ENCODE peak calls at places on chromosomes 2 and 18, in five cellular contexts. D is astrocyte of the spinal cord, B is NB4, G is thoracic aorta, E is LoVo. H is an unnamed sample.
A peak's percentile ranks its signal among the peaks of the same experiment; 100 is the strongest.

GRCh38 chr18:47987456-47987735 is 56.9 kb upstream of the SMAD2 start:
- DNase-seq in D (no peak), B (no peak), G (no peak), E (no peak), H (no peak)

GRCh38 chr2:191478754-191479679 is 198.9 kb upstream of the NABP1 start:
- DNase-seq in D (peak; percentile 58), B (no peak), G (no peak), E (no peak), H (no peak)

GRCh38 chr2:112712903-112713584 is 7.8 kb upstream of the NT5DC4 start:
- DNase-seq in D (peak; percentile 60), B (peak; percentile 55), G (no peak), E (no peak), H (no peak)

GRCh38 chr18:44028109-44028508 is 652.6 kb upstream of the SETBP1 start:
- DNase-seq in D (no peak), B (no peak), G (no peak), E (no peak), H (no peak)

GRCh38 chr2:61582191-61582590 is 44.0 kb upstream of the XPO1 start:
- DNase-seq in D (no peak), B (no peak), G (no peak), E (no peak), H (no peak)

GRCh38 chr18:60322591-60322990 is 50.0 kb downstream of the MC4R start:
- DNase-seq in D (no peak), B (no peak), G (no peak), E (no peak), H (no peak)

GRCh38 chr2:47256416-47257087 is 101.4 kb upstream of the STPG4 start:
- DNase-seq in D (no peak), B (no peak), G (no peak), E (no peak), H (no peak)

GRCh38 chr2:208477741-208478140 is 71.1 kb downstream of the PTH2R start:
- DNase-seq in D (no peak), B (no peak), G (no peak), E (no peak), H (no peak)

GRCh38 chr18:55419939-55420664 is 167.9 kb downstream of the TCF4 start:
- DNase-seq in D (peak; percentile 30), B (no peak), G (no peak), E (no peak), H (no peak)

GRCh38 chr18:61870151-61870550 is 22.7 kb downstream of the RNF152 start:
- DNase-seq in D (peak; percentile 74), B (no peak), G (no peak), E (no peak), H (no peak)

GRCh38 chr2:715847-716573 is 38.8 kb upstream of the TMEM18 start:
- DNase-seq in D (peak; percentile 24), B (peak; percentile 54), G (no peak), E (no peak), H (peak; percentile 2)

GRCh38 chr2:178403671-178404379 is 47.1 kb downstream of the PRKRA start:
- DNase-seq in D (no peak), B (peak; percentile 16), G (no peak), E (no peak), H (no peak)

GRCh38 chr18:36636237-36636792 is 192.5 kb downstream of the TPGS2 start:
- DNase-seq in D (no peak), B (no peak), G (no peak), E (no peak), H (no peak)

GRCh38 chr2:113996826-113997599 is 107.1 kb downstream of the ACTR3 start:
- DNase-seq in D (no peak), B (peak; percentile 20), G (no peak), E (no peak), H (no peak)

GRCh38 chr2:150188177-150188576 is 299.3 kb downstream of the RND3 start:
- DNase-seq in D (peak; percentile 41), B (no peak), G (no peak), E (peak; percentile 52), H (no peak)

GRCh38 chr18:23627325-23627724 is 35.4 kb downstream of the ANKRD29 start:
- DNase-seq in D (peak; percentile 88), B (no peak), G (no peak), E (peak; percentile 84), H (no peak)

GRCh38 chr18:23958036-23958435 is 56.5 kb upstream of the TTC39C start:
- DNase-seq in D (peak; percentile 22), B (no peak), G (peak; percentile 46), E (no peak), H (no peak)

GRCh38 chr18:49560277-49561126 is 1.4 kb upstream of the LIPG start:
- DNase-seq in D (no peak), B (no peak), G (no peak), E (peak; percentile 32), H (no peak)

GRCh38 chr2:197297262-197297661 is 13.3 kb downstream of the ANKRD44 start:
- DNase-seq in D (no peak), B (peak; percentile 60), G (no peak), E (no peak), H (peak; percentile 53)

GRCh38 chr18:61575419-61575818 is 242.2 kb downstream of the CDH20 start:
- DNase-seq in D (no peak), B (no peak), G (no peak), E (no peak), H (no peak)

GRCh38 chr2:222950886-222951285 is 90.0 kb downstream of the ACSL3 start:
- DNase-seq in D (peak; percentile 67), B (no peak), G (no peak), E (no peak), H (no peak)

GRCh38 chr18:67476585-67476984 is 39.9 kb downstream of the DSEL start:
- DNase-seq in D (peak; percentile 38), B (no peak), G (no peak), E (no peak), H (no peak)

GRCh38 chr2:164023896-164024295 is 288.1 kb upstream of the FIGN start:
- DNase-seq in D (peak; percentile 27), B (no peak), G (no peak), E (no peak), H (no peak)